ENCODE peak calls at places on chromosome 17, in seven cellular contexts. T is left cardiac atrium; X is AG04450; S is stimulated activated CD4-positive, alpha-beta T cell treated with anti-CD3 and anti-CD28 coated beads, Interleukin-15, amount 100 ng/mL, for 24 hours; C is tibial nerve; N is T-helper 2 cell treated with Interferon-gamma antibody and Interleukin-4, amounts not matched to agents 5 μg/mL and 100 μg/mL, for 36 hours; M is NCI-H1436. K is an unnamed sample.

GRCh38 chr17:2853111-2853721 is 57.0 kb downstream of the RAP1GAP2 start:
- DNase-seq in T (peak; percentile 64), X (no peak), S (peak; percentile 55), C (no peak), N (peak; percentile 20), M (peak; percentile 23), K (no peak)

GRCh38 chr17:9517396-9517795 is 58.2 kb downstream of the STX8 start:
- DNase-seq in T (no peak), X (no peak), S (no peak), C (no peak), N (no peak), M (no peak), K (no peak)

GRCh38 chr17:18182978-18183333 is 672 bp upstream of the ALKBH5 start:
- DNase-seq in T (peak; percentile 92), X (peak; percentile 34), S (peak; percentile 91), C (peak; percentile 68), N (peak; percentile 87), M (peak; percentile 81), K (no peak)

GRCh38 chr17:1347681-1348318 is 52.2 kb downstream of the YWHAE start:
- DNase-seq in T (peak; percentile 45), X (no peak), S (no peak), C (no peak), N (no peak), M (no peak), K (no peak)

GRCh38 chr17:79045830-79046500 is 22.0 kb downstream of the C1QTNF1 start:
- DNase-seq in T (peak; percentile 78), X (no peak), S (peak; percentile 75), C (peak; percentile 60), N (peak; percentile 41), M (peak; percentile 71), K (peak; percentile 59)

GRCh38 chr17:13477180-13477611 is 124.5 kb downstream of the HS3ST3A1 start:
- DNase-seq in T (no peak), X (no peak), S (no peak), C (no peak), N (no peak), M (no peak), K (peak; percentile 1)

GRCh38 chr17:78314683-78315354 is 45.1 kb downstream of the SOCS3 start:
- DNase-seq in T (no peak), X (no peak), S (peak; percentile 44), C (no peak), N (no peak), M (no peak), K (no peak)

GRCh38 chr17:3966720-3967363 is 2.6 kb upstream of the ATP2A3 start:
- DNase-seq in T (no peak), X (no peak), S (no peak), C (no peak), N (no peak), M (no peak), K (no peak)

GRCh38 chr17:50271173-50271750 is 3.0 kb upstream of the TMEM92 start:
- DNase-seq in T (no peak), X (no peak), S (no peak), C (no peak), N (no peak), M (no peak), K (no peak)

GRCh38 chr17:69779378-69780214 is 295.4 kb upstream of the KCNJ16 start:
- DNase-seq in T (no peak), X (peak; percentile 44), S (no peak), C (no peak), N (no peak), M (no peak), K (peak; percentile 22)

GRCh38 chr17:41678907-41679739 is 9.6 kb upstream of the EIF1 start:
- DNase-seq in T (no peak), X (no peak), S (peak; percentile 72), C (no peak), N (peak; percentile 82), M (no peak), K (no peak)

GRCh38 chr17:49021095-49021767 is 24.0 kb downstream of the IGF2BP1 start:
- DNase-seq in T (no peak), X (no peak), S (no peak), C (no peak), N (no peak), M (no peak), K (no peak)

GRCh38 chr17:70976447-70976846 is 807.1 kb downstream of the KCNJ2 start:
- DNase-seq in T (no peak), X (no peak), S (no peak), C (no peak), N (no peak), M (no peak), K (no peak)

GRCh38 chr17:57665696-57666095 is 79.4 kb downstream of the CCDC182 start:
- DNase-seq in T (no peak), X (no peak), S (no peak), C (no peak), N (no peak), M (no peak), K (no peak)

GRCh38 chr17:13600475-13601316 is 1.0 kb downstream of the HS3ST3A1 start:
- DNase-seq in T (no peak), X (no peak), S (peak; percentile 13), C (no peak), N (no peak), M (no peak), K (no peak)

GRCh38 chr17:80704381-80704819 is 159.8 kb downstream of the RPTOR start:
- DNase-seq in T (no peak), X (no peak), S (no peak), C (no peak), N (no peak), M (no peak), K (no peak)

GRCh38 chr17:60941028-60941427 is 263.4 kb downstream of the BCAS3 start:
- DNase-seq in T (peak; percentile 72), X (peak; percentile 86), S (no peak), C (peak; percentile 29), N (no peak), M (no peak), K (no peak)

GRCh38 chr17:8818047-8818446 is 18.9 kb upstream of the MFSD6L start:
- DNase-seq in T (no peak), X (no peak), S (no peak), C (no peak), N (no peak), M (no peak), K (no peak)

GRCh38 chr17:83173997-83174858 is 94.8 kb downstream of the METRNL start:
- DNase-seq in T (no peak), X (no peak), S (no peak), C (peak; percentile 49), N (no peak), M (no peak), K (peak; percentile 95)

GRCh38 chr17:73131993-73132595 is 32.7 kb upstream of the SSTR2 start:
- DNase-seq in T (no peak), X (no peak), S (no peak), C (no peak), N (no peak), M (no peak), K (no peak)